ENCODE peak calls at places on chromosome 11, in six cellular contexts. One of them, this sample, is unnamed.

GRCh38 chr11:33534575-33534974 is 166.1 kb downstream of the C11orf91 start:
- DNase-seq in NCI-H69: no peak
- DNase-seq in body of pancreas: no peak
- DNase-seq in left colon: no peak
- DNase-seq in stimulated activated CD4-positive, alpha-beta T cell treated with anti-CD3 and anti-CD28 coated beads, Interleukin-2, amount 100 ng/mL, for 48 hours: no peak
- DNase-seq in EL: no peak
- DNase-seq in this sample: no peak

GRCh38 chr11:72706579-72706978 is 32.4 kb upstream of the PDE2A start:
- DNase-seq in NCI-H69: no peak
- DNase-seq in body of pancreas: no peak
- DNase-seq in left colon: no peak
- DNase-seq in stimulated activated CD4-positive, alpha-beta T cell treated with anti-CD3 and anti-CD28 coated beads, Interleukin-2, amount 100 ng/mL, for 48 hours: no peak
- DNase-seq in EL: no peak
- DNase-seq in this sample: no peak

GRCh38 chr11:114846040-114846791 is 167.9 kb downstream of the NXPE2 start:
- DNase-seq in NCI-H69: peak; percentile 30
- DNase-seq in body of pancreas: peak; percentile 14
- DNase-seq in left colon: no peak
- DNase-seq in stimulated activated CD4-positive, alpha-beta T cell treated with anti-CD3 and anti-CD28 coated beads, Interleukin-2, amount 100 ng/mL, for 48 hours: no peak
- DNase-seq in EL: no peak
- DNase-seq in this sample: peak; percentile 93

GRCh38 chr11:129077191-129077590 is 114.9 kb downstream of the ARHGAP32 start:
- DNase-seq in NCI-H69: peak; percentile 86
- DNase-seq in body of pancreas: no peak
- DNase-seq in left colon: no peak
- DNase-seq in stimulated activated CD4-positive, alpha-beta T cell treated with anti-CD3 and anti-CD28 coated beads, Interleukin-2, amount 100 ng/mL, for 48 hours: no peak
- DNase-seq in EL: peak; percentile 2
- DNase-seq in this sample: no peak

GRCh38 chr11:22807855-22808558 is 21.6 kb downstream of the SVIP start:
- DNase-seq in NCI-H69: no peak
- DNase-seq in body of pancreas: no peak
- DNase-seq in left colon: no peak
- DNase-seq in stimulated activated CD4-positive, alpha-beta T cell treated with anti-CD3 and anti-CD28 coated beads, Interleukin-2, amount 100 ng/mL, for 48 hours: no peak
- DNase-seq in EL: no peak
- DNase-seq in this sample: no peak

GRCh38 chr11:45459501-45459900 is 173.4 kb upstream of the SYT13 start:
- DNase-seq in NCI-H69: no peak
- DNase-seq in body of pancreas: no peak
- DNase-seq in left colon: no peak
- DNase-seq in stimulated activated CD4-positive, alpha-beta T cell treated with anti-CD3 and anti-CD28 coated beads, Interleukin-2, amount 100 ng/mL, for 48 hours: no peak
- DNase-seq in EL: no peak
- DNase-seq in this sample: no peak

GRCh38 chr11:34178422-34178821 is 73.0 kb downstream of the NAT10 start:
- DNase-seq in NCI-H69: no peak
- DNase-seq in body of pancreas: no peak
- DNase-seq in left colon: no peak
- DNase-seq in stimulated activated CD4-positive, alpha-beta T cell treated with anti-CD3 and anti-CD28 coated beads, Interleukin-2, amount 100 ng/mL, for 48 hours: no peak
- DNase-seq in EL: no peak
- DNase-seq in this sample: no peak

GRCh38 chr11:62983536-62984199 is 1.1 kb downstream of the SLC22A6 start:
- DNase-seq in NCI-H69: no peak
- DNase-seq in body of pancreas: no peak
- DNase-seq in left colon: no peak
- DNase-seq in stimulated activated CD4-positive, alpha-beta T cell treated with anti-CD3 and anti-CD28 coated beads, Interleukin-2, amount 100 ng/mL, for 48 hours: no peak
- DNase-seq in EL: no peak
- DNase-seq in this sample: no peak

GRCh38 chr11:2558861-2559526 is 114.2 kb downstream of the KCNQ1 start:
- DNase-seq in NCI-H69: no peak
- DNase-seq in body of pancreas: no peak
- DNase-seq in left colon: no peak
- DNase-seq in stimulated activated CD4-positive, alpha-beta T cell treated with anti-CD3 and anti-CD28 coated beads, Interleukin-2, amount 100 ng/mL, for 48 hours: no peak
- DNase-seq in EL: no peak
- DNase-seq in this sample: no peak

This sample was measured in G401.